ENCODE peak calls at places on chromosomes 11 and 22, in six cellular contexts. One of them, this sample, is unnamed.

GRCh38 chr11:88345949-88346348 is 8.4 kb upstream of the CTSC start:
- DNase-seq in adipocyte: no peak
- DNase-seq in colonic mucosa: no peak
- DNase-seq in fibroblast of mammary gland: no peak
- DNase-seq in HCT116: no peak
- DNase-seq in Jurkat, Clone E6-1: no peak
- DNase-seq in this sample: no peak

GRCh38 chr11:111417766-111418435 is 38.8 kb upstream of the POU2AF1 start:
- DNase-seq in adipocyte: peak; percentile 94
- DNase-seq in Jurkat, Clone E6-1: no peak
- DNase-seq in HCT116: no peak
- DNase-seq in colonic mucosa: peak; percentile 47
- DNase-seq in fibroblast of mammary gland: peak; percentile 90
- DNase-seq in this sample: peak; percentile 31

GRCh38 chr22:31742115-31742514 is 7.8 kb downstream of the PRR14L start:
- DNase-seq in HCT116: no peak
- DNase-seq in fibroblast of mammary gland: no peak
- DNase-seq in colonic mucosa: no peak
- DNase-seq in Jurkat, Clone E6-1: no peak
- DNase-seq in adipocyte: no peak
- DNase-seq in this sample: no peak

GRCh38 chr11:112513936-112514716 is 253.5 kb upstream of the PLET1 start:
- DNase-seq in colonic mucosa: no peak
- DNase-seq in HCT116: no peak
- DNase-seq in fibroblast of mammary gland: no peak
- DNase-seq in adipocyte: no peak
- DNase-seq in Jurkat, Clone E6-1: no peak
- DNase-seq in this sample: no peak

GRCh38 chr11:2574553-2575535 is 125.0 kb downstream of the KCNQ1OT1 start:
- DNase-seq in colonic mucosa: peak; percentile 44
- DNase-seq in adipocyte: no peak
- DNase-seq in fibroblast of mammary gland: no peak
- DNase-seq in HCT116: no peak
- DNase-seq in Jurkat, Clone E6-1: no peak
- DNase-seq in this sample: no peak

GRCh38 chr11:1928038-1928890 is 8.8 kb downstream of the TNNT3 start:
- DNase-seq in colonic mucosa: no peak
- DNase-seq in Jurkat, Clone E6-1: no peak
- DNase-seq in HCT116: no peak
- DNase-seq in fibroblast of mammary gland: no peak
- DNase-seq in adipocyte: no peak
- DNase-seq in this sample: no peak

GRCh38 chr11:932435-932834 is 6.8 kb downstream of the AP2A2 start:
- DNase-seq in fibroblast of mammary gland: no peak
- DNase-seq in Jurkat, Clone E6-1: no peak
- DNase-seq in adipocyte: no peak
- DNase-seq in colonic mucosa: no peak
- DNase-seq in HCT116: no peak
- DNase-seq in this sample: peak; percentile 35

GRCh38 chr11:69797156-69797555 is 22.0 kb upstream of the FGF4 start:
- DNase-seq in fibroblast of mammary gland: no peak
- DNase-seq in colonic mucosa: no peak
- DNase-seq in HCT116: no peak
- DNase-seq in adipocyte: no peak
- DNase-seq in Jurkat, Clone E6-1: no peak
- DNase-seq in this sample: no peak

GRCh38 chr11:2940930-2941821 is 12.0 kb upstream of the PHLDA2 start:
- DNase-seq in Jurkat, Clone E6-1: no peak
- DNase-seq in HCT116: no peak
- DNase-seq in adipocyte: no peak
- DNase-seq in fibroblast of mammary gland: no peak
- DNase-seq in colonic mucosa: peak; percentile 83
- DNase-seq in this sample: no peak

GRCh38 chr22:35600466-35600865 is 16.7 kb downstream of the MB start:
- DNase-seq in HCT116: no peak
- DNase-seq in fibroblast of mammary gland: no peak
- DNase-seq in colonic mucosa: no peak
- DNase-seq in Jurkat, Clone E6-1: no peak
- DNase-seq in adipocyte: no peak
- DNase-seq in this sample: no peak

GRCh38 chr11:96393753-96394348 is 4.0 kb downstream of the JRKL start:
- DNase-seq in fibroblast of mammary gland: peak; percentile 66
- DNase-seq in Jurkat, Clone E6-1: peak; percentile 39
- DNase-seq in colonic mucosa: no peak
- DNase-seq in HCT116: peak; percentile 22
- DNase-seq in adipocyte: peak; percentile 85
- DNase-seq in this sample: peak; percentile 55

GRCh38 chr11:79485694-79486093 is 44.9 kb upstream of the TENM4 start:
- DNase-seq in fibroblast of mammary gland: no peak
- DNase-seq in colonic mucosa: no peak
- DNase-seq in Jurkat, Clone E6-1: no peak
- DNase-seq in HCT116: no peak
- DNase-seq in adipocyte: no peak
- DNase-seq in this sample: no peak

GRCh38 chr11:96306933-96307747 is 35.9 kb downstream of the MAML2 start:
- DNase-seq in adipocyte: peak; percentile 99
- DNase-seq in colonic mucosa: peak; percentile 94
- DNase-seq in Jurkat, Clone E6-1: no peak
- DNase-seq in HCT116: peak; percentile 95
- DNase-seq in fibroblast of mammary gland: peak; percentile 100
- DNase-seq in this sample: peak; percentile 98

GRCh38 chr22:20741634-20742581 is 32.0 kb upstream of the SERPIND1 start:
- DNase-seq in adipocyte: peak; percentile 57
- DNase-seq in HCT116: peak; percentile 18
- DNase-seq in Jurkat, Clone E6-1: peak; percentile 26
- DNase-seq in colonic mucosa: peak; percentile 41
- DNase-seq in fibroblast of mammary gland: peak; percentile 27
- DNase-seq in this sample: peak; percentile 22

GRCh38 chr22:45804986-45805325 is 133.3 kb downstream of the ATXN10 start:
- DNase-seq in colonic mucosa: no peak
- DNase-seq in fibroblast of mammary gland: peak; percentile 97
- DNase-seq in Jurkat, Clone E6-1: peak; percentile 20
- DNase-seq in adipocyte: peak; percentile 93
- DNase-seq in HCT116: peak; percentile 82
- DNase-seq in this sample: peak; percentile 98

GRCh38 chr22:49090061-49090852 is 737.4 kb downstream of the BRD1 start:
- DNase-seq in Jurkat, Clone E6-1: no peak
- DNase-seq in colonic mucosa: no peak
- DNase-seq in fibroblast of mammary gland: no peak
- DNase-seq in HCT116: no peak
- DNase-seq in adipocyte: no peak
- DNase-seq in this sample: no peak

GRCh38 chr22:17672417-17672991 is 33.9 kb downstream of the BCL2L13 start:
- DNase-seq in fibroblast of mammary gland: no peak
- DNase-seq in HCT116: no peak
- DNase-seq in Jurkat, Clone E6-1: no peak
- DNase-seq in colonic mucosa: no peak
- DNase-seq in adipocyte: peak; percentile 71
- DNase-seq in this sample: no peak

GRCh38 chr11:17782145-17782544 is 47.6 kb downstream of the KCNC1 start:
- DNase-seq in Jurkat, Clone E6-1: no peak
- DNase-seq in colonic mucosa: no peak
- DNase-seq in fibroblast of mammary gland: no peak
- DNase-seq in adipocyte: no peak
- DNase-seq in HCT116: no peak
- DNase-seq in this sample: no peak

GRCh38 chr11:33227578-33228261 is 29.5 kb upstream of the HIPK3 start:
- DNase-seq in fibroblast of mammary gland: peak; percentile 73
- DNase-seq in adipocyte: peak; percentile 87
- DNase-seq in colonic mucosa: no peak
- DNase-seq in Jurkat, Clone E6-1: no peak
- DNase-seq in HCT116: no peak
- DNase-seq in this sample: peak; percentile 34

GRCh38 chr11:94171693-94172440 is 43.2 kb downstream of the PANX1 start:
- DNase-seq in colonic mucosa: peak; percentile 41
- DNase-seq in HCT116: peak; percentile 16
- DNase-seq in adipocyte: peak; percentile 77
- DNase-seq in Jurkat, Clone E6-1: peak; percentile 20
- DNase-seq in fibroblast of mammary gland: peak; percentile 55
- DNase-seq in this sample: peak; percentile 55

GRCh38 chr11:13016415-13016814 is 7.3 kb downstream of the RASSF10 start:
- DNase-seq in Jurkat, Clone E6-1: no peak
- DNase-seq in fibroblast of mammary gland: no peak
- DNase-seq in HCT116: peak; percentile 13
- DNase-seq in colonic mucosa: peak; percentile 51
- DNase-seq in adipocyte: no peak
- DNase-seq in this sample: no peak

GRCh38 chr11:65616575-65617001 is 1.0 kb downstream of the PCNX3 start:
- DNase-seq in fibroblast of mammary gland: no peak
- DNase-seq in HCT116: no peak
- DNase-seq in Jurkat, Clone E6-1: no peak
- DNase-seq in adipocyte: no peak
- DNase-seq in colonic mucosa: no peak
- DNase-seq in this sample: no peak

GRCh38 chr11:107631043-107631442 is 40.1 kb downstream of the ELMOD1 start:
- DNase-seq in fibroblast of mammary gland: no peak
- DNase-seq in Jurkat, Clone E6-1: no peak
- DNase-seq in HCT116: no peak
- DNase-seq in colonic mucosa: no peak
- DNase-seq in adipocyte: no peak
- DNase-seq in this sample: no peak

GRCh38 chr11:66203847-66204246 is 64.6 kb upstream of the RAB1B start:
- DNase-seq in colonic mucosa: no peak
- DNase-seq in adipocyte: no peak
- DNase-seq in fibroblast of mammary gland: no peak
- DNase-seq in HCT116: no peak
- DNase-seq in Jurkat, Clone E6-1: no peak
- DNase-seq in this sample: no peak

GRCh38 chr22:18044548-18045271 is 20.3 kb upstream of the MICAL3 start:
- DNase-seq in fibroblast of mammary gland: peak; percentile 78
- DNase-seq in Jurkat, Clone E6-1: no peak
- DNase-seq in adipocyte: no peak
- DNase-seq in colonic mucosa: peak; percentile 50
- DNase-seq in HCT116: no peak
- DNase-seq in this sample: no peak

GRCh38 chr11:125591659-125592304 is 870 bp upstream of the STT3A start:
- DNase-seq in adipocyte: peak; percentile 67
- DNase-seq in HCT116: no peak
- DNase-seq in fibroblast of mammary gland: peak; percentile 41
- DNase-seq in Jurkat, Clone E6-1: no peak
- DNase-seq in colonic mucosa: peak; percentile 47
- DNase-seq in this sample: peak; percentile 48

GRCh38 chr11:75073459-75074190 is 23.1 kb downstream of the OR2AT4 start:
- DNase-seq in Jurkat, Clone E6-1: no peak
- DNase-seq in fibroblast of mammary gland: no peak
- DNase-seq in colonic mucosa: no peak
- DNase-seq in HCT116: no peak
- DNase-seq in adipocyte: no peak
- DNase-seq in this sample: no peak

GRCh38 chr11:127332896-127333295 is 332.3 kb upstream of the KIRREL3 start:
- DNase-seq in HCT116: no peak
- DNase-seq in Jurkat, Clone E6-1: no peak
- DNase-seq in adipocyte: no peak
- DNase-seq in fibroblast of mammary gland: no peak
- DNase-seq in colonic mucosa: no peak
- DNase-seq in this sample: no peak

GRCh38 chr11:108213784-108214183 is 8.7 kb downstream of the NPAT start:
- DNase-seq in HCT116: no peak
- DNase-seq in colonic mucosa: no peak
- DNase-seq in adipocyte: no peak
- DNase-seq in Jurkat, Clone E6-1: no peak
- DNase-seq in fibroblast of mammary gland: no peak
- DNase-seq in this sample: no peak

GRCh38 chr22:37253164-37253660 is 9.1 kb upstream of the RAC2 start:
- DNase-seq in Jurkat, Clone E6-1: no peak
- DNase-seq in HCT116: no peak
- DNase-seq in fibroblast of mammary gland: no peak
- DNase-seq in adipocyte: no peak
- DNase-seq in colonic mucosa: no peak
- DNase-seq in this sample: no peak

GRCh38 chr22:18045794-18046193 is 21.4 kb upstream of the MICAL3 start:
- DNase-seq in HCT116: no peak
- DNase-seq in Jurkat, Clone E6-1: no peak
- DNase-seq in fibroblast of mammary gland: no peak
- DNase-seq in adipocyte: no peak
- DNase-seq in colonic mucosa: no peak
- DNase-seq in this sample: no peak

GRCh38 chr22:33687464-33687863 is 232.8 kb downstream of the LARGE1 start:
- DNase-seq in adipocyte: no peak
- DNase-seq in colonic mucosa: no peak
- DNase-seq in HCT116: no peak
- DNase-seq in Jurkat, Clone E6-1: no peak
- DNase-seq in fibroblast of mammary gland: no peak
- DNase-seq in this sample: no peak

DNA sequence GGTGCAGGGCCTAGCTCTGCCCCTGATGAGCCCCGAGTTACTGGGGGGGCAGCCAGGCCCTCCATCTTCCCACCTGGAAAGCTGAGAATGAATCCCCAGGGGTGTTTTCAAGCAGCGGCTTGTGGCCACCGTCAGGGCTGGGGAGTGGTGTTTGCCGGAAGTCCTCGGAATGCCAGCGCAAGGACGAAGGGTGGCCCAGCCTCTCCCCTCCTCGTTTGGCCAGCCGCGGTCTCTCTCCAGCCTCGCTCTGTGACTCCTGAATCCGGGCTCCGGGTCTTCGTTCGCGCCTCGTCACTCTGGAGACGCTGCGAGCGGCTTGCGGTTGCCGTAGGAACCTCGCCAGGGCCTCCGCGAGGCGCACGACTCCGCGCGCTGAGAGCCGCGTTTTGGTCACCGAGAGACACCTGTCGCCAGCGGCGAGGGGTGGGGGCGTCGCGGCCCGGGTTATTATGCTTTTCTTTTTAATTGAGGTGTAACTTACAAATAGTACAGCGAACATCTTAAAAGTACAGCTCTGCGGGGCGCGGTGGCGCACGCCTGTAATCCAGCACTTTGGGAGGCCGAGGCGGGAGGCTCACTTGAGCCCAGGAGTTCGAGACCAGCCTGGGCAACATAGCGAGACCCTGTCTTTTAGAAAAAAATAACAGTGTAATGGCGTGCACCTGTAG is 6.3 kb upstream of the KDELR3 start:
- DNase-seq in fibroblast of mammary gland: peak; percentile 75
- DNase-seq in colonic mucosa: peak; percentile 82
- DNase-seq in HCT116: peak; percentile 82
- DNase-seq in adipocyte: peak; percentile 92
- DNase-seq in Jurkat, Clone E6-1: peak; percentile 81
- DNase-seq in this sample: peak; percentile 80
- H3K4me3 ChIP-seq in fibroblast of mammary gland: no peak overlapping the region
- H3K4me3 ChIP-seq in colonic mucosa: no peak overlapping the region
- H3K4me3 ChIP-seq in HCT116: peak overlapping the region; percentile 30
- H3K4me3 ChIP-seq in adipocyte: peak overlapping the region; percentile 33
- H3K4me3 ChIP-seq in Jurkat, Clone E6-1: peak overlapping the region; percentile 37
- H3K4me3 ChIP-seq in this sample: peak overlapping the region; percentile 24

GRCh38 chr11:35623708-35624168 is 5.5 kb downstream of the FJX1 start:
- DNase-seq in colonic mucosa: no peak
- DNase-seq in Jurkat, Clone E6-1: no peak
- DNase-seq in adipocyte: peak; percentile 32
- DNase-seq in HCT116: no peak
- DNase-seq in fibroblast of mammary gland: peak; percentile 90
- DNase-seq in this sample: peak; percentile 56
- H3K4me3 ChIP-seq in colonic mucosa: no peak overlapping the region
- H3K4me3 ChIP-seq in Jurkat, Clone E6-1: no peak overlapping the region
- H3K4me3 ChIP-seq in adipocyte: no peak overlapping the region
- H3K4me3 ChIP-seq in HCT116: no peak overlapping the region
- H3K4me3 ChIP-seq in fibroblast of mammary gland: no peak overlapping the region
- H3K4me3 ChIP-seq in this sample: no peak overlapping the region

GRCh38 chr22:19223110-19223509 is 44.6 kb upstream of the SLC25A1 start:
- DNase-seq in Jurkat, Clone E6-1: no peak
- DNase-seq in HCT116: no peak
- DNase-seq in adipocyte: no peak
- DNase-seq in colonic mucosa: no peak
- DNase-seq in fibroblast of mammary gland: no peak
- DNase-seq in this sample: no peak
- H3K4me3 ChIP-seq in Jurkat, Clone E6-1: no peak overlapping the region
- H3K4me3 ChIP-seq in HCT116: no peak overlapping the region
- H3K4me3 ChIP-seq in adipocyte: no peak overlapping the region
- H3K4me3 ChIP-seq in colonic mucosa: no peak overlapping the region
- H3K4me3 ChIP-seq in fibroblast of mammary gland: no peak overlapping the region
- H3K4me3 ChIP-seq in this sample: no peak overlapping the region

GRCh38 chr22:47001288-47001687 is 238.8 kb downstream of the TBC1D22A start:
- DNase-seq in colonic mucosa: no peak
- DNase-seq in fibroblast of mammary gland: no peak
- DNase-seq in HCT116: no peak
- DNase-seq in Jurkat, Clone E6-1: no peak
- DNase-seq in adipocyte: no peak
- DNase-seq in this sample: no peak
- H3K4me3 ChIP-seq in colonic mucosa: no peak overlapping the region
- H3K4me3 ChIP-seq in fibroblast of mammary gland: no peak overlapping the region
- H3K4me3 ChIP-seq in HCT116: no peak overlapping the region
- H3K4me3 ChIP-seq in Jurkat, Clone E6-1: no peak overlapping the region
- H3K4me3 ChIP-seq in adipocyte: no peak overlapping the region
- H3K4me3 ChIP-seq in this sample: no peak overlapping the region

This sample was measured in AG10803.